ENCODE peak calls at places on chromosomes 12 and 14, in six cellular contexts. One of them, this sample, is unnamed.
A peak's percentile ranks its signal among the peaks of the same experiment; 100 is the strongest.

GRCh38 chr12:123266679-123267277 is 4.9 kb downstream of the CDK2AP1 start:
- DNase-seq in stomach: no peak
- DNase-seq in NCI-H2029: no peak
- DNase-seq in activated CD8-positive, alpha-beta memory T cell treated with anti-CD3 and anti-CD28 coated beads, Interleukin-2, amount 50 U/mL, for 4 hours: no peak
- DNase-seq in renal cortical epithelial cell: no peak
- DNase-seq in left cardiac atrium: no peak
- DNase-seq in this sample: no peak

GRCh38 chr12:14885718-14886201 is at the start of gene MGP:
- DNase-seq in stomach: no peak
- DNase-seq in NCI-H2029: no peak
- DNase-seq in activated CD8-positive, alpha-beta memory T cell treated with anti-CD3 and anti-CD28 coated beads, Interleukin-2, amount 50 U/mL, for 4 hours: no peak
- DNase-seq in renal cortical epithelial cell: no peak
- DNase-seq in left cardiac atrium: peak; percentile 63
- DNase-seq in this sample: no peak

GRCh38 chr14:48563465-48563864 is 888.1 kb upstream of the MDGA2 start:
- DNase-seq in stomach: no peak
- DNase-seq in NCI-H2029: no peak
- DNase-seq in activated CD8-positive, alpha-beta memory T cell treated with anti-CD3 and anti-CD28 coated beads, Interleukin-2, amount 50 U/mL, for 4 hours: no peak
- DNase-seq in renal cortical epithelial cell: peak; percentile 71
- DNase-seq in left cardiac atrium: no peak
- DNase-seq in this sample: no peak

GRCh38 chr12:69720748-69721147 is 17.9 kb upstream of the RAB3IP start:
- DNase-seq in stomach: no peak
- DNase-seq in NCI-H2029: no peak
- DNase-seq in activated CD8-positive, alpha-beta memory T cell treated with anti-CD3 and anti-CD28 coated beads, Interleukin-2, amount 50 U/mL, for 4 hours: no peak
- DNase-seq in renal cortical epithelial cell: no peak
- DNase-seq in left cardiac atrium: no peak
- DNase-seq in this sample: no peak

GRCh38 chr12:15875863-15876262 is 6.3 kb upstream of the STRAP start:
- DNase-seq in stomach: no peak
- DNase-seq in NCI-H2029: no peak
- DNase-seq in activated CD8-positive, alpha-beta memory T cell treated with anti-CD3 and anti-CD28 coated beads, Interleukin-2, amount 50 U/mL, for 4 hours: no peak
- DNase-seq in renal cortical epithelial cell: no peak
- DNase-seq in left cardiac atrium: no peak
- DNase-seq in this sample: no peak

GRCh38 chr12:41724216-41724615 is 420.5 kb downstream of the GXYLT1 start:
- DNase-seq in stomach: no peak
- DNase-seq in NCI-H2029: no peak
- DNase-seq in activated CD8-positive, alpha-beta memory T cell treated with anti-CD3 and anti-CD28 coated beads, Interleukin-2, amount 50 U/mL, for 4 hours: no peak
- DNase-seq in renal cortical epithelial cell: peak; percentile 27
- DNase-seq in left cardiac atrium: no peak
- DNase-seq in this sample: no peak

GRCh38 chr12:42372154-42372791 is 46.3 kb downstream of the PPHLN1 start:
- DNase-seq in stomach: no peak
- DNase-seq in NCI-H2029: peak; percentile 63
- DNase-seq in activated CD8-positive, alpha-beta memory T cell treated with anti-CD3 and anti-CD28 coated beads, Interleukin-2, amount 50 U/mL, for 4 hours: peak; percentile 18
- DNase-seq in renal cortical epithelial cell: peak; percentile 48
- DNase-seq in left cardiac atrium: no peak
- DNase-seq in this sample: no peak

GRCh38 chr12:68013181-68013580 is 23.9 kb downstream of the IFNG-AS1 start:
- DNase-seq in stomach: no peak
- DNase-seq in NCI-H2029: no peak
- DNase-seq in activated CD8-positive, alpha-beta memory T cell treated with anti-CD3 and anti-CD28 coated beads, Interleukin-2, amount 50 U/mL, for 4 hours: no peak
- DNase-seq in renal cortical epithelial cell: no peak
- DNase-seq in left cardiac atrium: no peak
- DNase-seq in this sample: no peak

GRCh38 chr12:16726879-16727278 is 120.9 kb upstream of the LMO3 start:
- DNase-seq in stomach: no peak
- DNase-seq in NCI-H2029: no peak
- DNase-seq in activated CD8-positive, alpha-beta memory T cell treated with anti-CD3 and anti-CD28 coated beads, Interleukin-2, amount 50 U/mL, for 4 hours: no peak
- DNase-seq in renal cortical epithelial cell: peak; percentile 24
- DNase-seq in left cardiac atrium: no peak
- DNase-seq in this sample: peak; percentile 2

GRCh38 chr12:6552140-6552551 is 3.7 kb downstream of the IFFO1 start:
- DNase-seq in stomach: no peak
- DNase-seq in NCI-H2029: no peak
- DNase-seq in activated CD8-positive, alpha-beta memory T cell treated with anti-CD3 and anti-CD28 coated beads, Interleukin-2, amount 50 U/mL, for 4 hours: no peak
- DNase-seq in renal cortical epithelial cell: no peak
- DNase-seq in left cardiac atrium: peak; percentile 75
- DNase-seq in this sample: no peak

GRCh38 chr12:2359725-2360629 is 307.2 kb downstream of the CACNA1C start:
- DNase-seq in stomach: no peak
- DNase-seq in NCI-H2029: no peak
- DNase-seq in activated CD8-positive, alpha-beta memory T cell treated with anti-CD3 and anti-CD28 coated beads, Interleukin-2, amount 50 U/mL, for 4 hours: no peak
- DNase-seq in renal cortical epithelial cell: no peak
- DNase-seq in left cardiac atrium: no peak
- DNase-seq in this sample: no peak

GRCh38 chr14:35875296-35875695 is 49.2 kb downstream of the BRMS1L start:
- DNase-seq in stomach: no peak
- DNase-seq in NCI-H2029: no peak
- DNase-seq in activated CD8-positive, alpha-beta memory T cell treated with anti-CD3 and anti-CD28 coated beads, Interleukin-2, amount 50 U/mL, for 4 hours: no peak
- DNase-seq in renal cortical epithelial cell: no peak
- DNase-seq in left cardiac atrium: no peak
- DNase-seq in this sample: no peak

GRCh38 chr12:62977419-62977818 is 42.5 kb upstream of the PPM1H start:
- DNase-seq in stomach: peak; percentile 40
- DNase-seq in NCI-H2029: peak; percentile 46
- DNase-seq in activated CD8-positive, alpha-beta memory T cell treated with anti-CD3 and anti-CD28 coated beads, Interleukin-2, amount 50 U/mL, for 4 hours: no peak
- DNase-seq in renal cortical epithelial cell: peak; percentile 71
- DNase-seq in left cardiac atrium: no peak
- DNase-seq in this sample: no peak

GRCh38 chr12:92561543-92561899 is 141.3 kb upstream of the PLEKHG7 start:
- DNase-seq in stomach: peak; percentile 73
- DNase-seq in NCI-H2029: peak; percentile 92
- DNase-seq in activated CD8-positive, alpha-beta memory T cell treated with anti-CD3 and anti-CD28 coated beads, Interleukin-2, amount 50 U/mL, for 4 hours: no peak
- DNase-seq in renal cortical epithelial cell: peak; percentile 86
- DNase-seq in left cardiac atrium: peak; percentile 49
- DNase-seq in this sample: peak; percentile 62

GRCh38 chr14:100417466-100417865 is 94.3 kb downstream of the SLC25A47 start:
- DNase-seq in stomach: peak; percentile 57
- DNase-seq in NCI-H2029: no peak
- DNase-seq in activated CD8-positive, alpha-beta memory T cell treated with anti-CD3 and anti-CD28 coated beads, Interleukin-2, amount 50 U/mL, for 4 hours: no peak
- DNase-seq in renal cortical epithelial cell: peak; percentile 93
- DNase-seq in left cardiac atrium: no peak
- DNase-seq in this sample: peak; percentile 82

GRCh38 chr12:1544991-1545700 is 49.2 kb downstream of the FBXL14 start:
- DNase-seq in stomach: no peak
- DNase-seq in NCI-H2029: no peak
- DNase-seq in activated CD8-positive, alpha-beta memory T cell treated with anti-CD3 and anti-CD28 coated beads, Interleukin-2, amount 50 U/mL, for 4 hours: no peak
- DNase-seq in renal cortical epithelial cell: no peak
- DNase-seq in left cardiac atrium: peak; percentile 40
- DNase-seq in this sample: no peak

GRCh38 chr12:89453579-89453978 is 71.0 kb downstream of the GALNT4 start:
- DNase-seq in stomach: no peak
- DNase-seq in NCI-H2029: no peak
- DNase-seq in activated CD8-positive, alpha-beta memory T cell treated with anti-CD3 and anti-CD28 coated beads, Interleukin-2, amount 50 U/mL, for 4 hours: no peak
- DNase-seq in renal cortical epithelial cell: peak; percentile 90
- DNase-seq in left cardiac atrium: no peak
- DNase-seq in this sample: no peak

GRCh38 chr12:107159384-107159900 is 66.1 kb upstream of the CRY1 start:
- DNase-seq in stomach: no peak
- DNase-seq in NCI-H2029: no peak
- DNase-seq in activated CD8-positive, alpha-beta memory T cell treated with anti-CD3 and anti-CD28 coated beads, Interleukin-2, amount 50 U/mL, for 4 hours: no peak
- DNase-seq in renal cortical epithelial cell: no peak
- DNase-seq in left cardiac atrium: no peak
- DNase-seq in this sample: no peak

GRCh38 chr12:48203192-48203591 is at the start of gene OR10AD1:
- DNase-seq in stomach: no peak
- DNase-seq in NCI-H2029: no peak
- DNase-seq in activated CD8-positive, alpha-beta memory T cell treated with anti-CD3 and anti-CD28 coated beads, Interleukin-2, amount 50 U/mL, for 4 hours: no peak
- DNase-seq in renal cortical epithelial cell: no peak
- DNase-seq in left cardiac atrium: no peak
- DNase-seq in this sample: no peak

GRCh38 chr12:116964740-116965090 is 54.0 kb downstream of the FBXW8 start:
- DNase-seq in stomach: no peak
- DNase-seq in NCI-H2029: peak; percentile 85
- DNase-seq in activated CD8-positive, alpha-beta memory T cell treated with anti-CD3 and anti-CD28 coated beads, Interleukin-2, amount 50 U/mL, for 4 hours: no peak
- DNase-seq in renal cortical epithelial cell: no peak
- DNase-seq in left cardiac atrium: no peak
- DNase-seq in this sample: no peak

GRCh38 chr14:81350344-81351096 is 49.6 kb downstream of the STON2 start:
- DNase-seq in stomach: no peak
- DNase-seq in NCI-H2029: no peak
- DNase-seq in activated CD8-positive, alpha-beta memory T cell treated with anti-CD3 and anti-CD28 coated beads, Interleukin-2, amount 50 U/mL, for 4 hours: no peak
- DNase-seq in renal cortical epithelial cell: peak; percentile 26
- DNase-seq in left cardiac atrium: no peak
- DNase-seq in this sample: no peak

GRCh38 chr14:99595034-99595433 is 9.0 kb downstream of the CCDC85C start:
- DNase-seq in stomach: no peak
- DNase-seq in NCI-H2029: no peak
- DNase-seq in activated CD8-positive, alpha-beta memory T cell treated with anti-CD3 and anti-CD28 coated beads, Interleukin-2, amount 50 U/mL, for 4 hours: no peak
- DNase-seq in renal cortical epithelial cell: no peak
- DNase-seq in left cardiac atrium: no peak
- DNase-seq in this sample: no peak

GRCh38 chr14:67456732-67457131 is 31.8 kb downstream of the TMEM229B start:
- DNase-seq in stomach: no peak
- DNase-seq in NCI-H2029: no peak
- DNase-seq in activated CD8-positive, alpha-beta memory T cell treated with anti-CD3 and anti-CD28 coated beads, Interleukin-2, amount 50 U/mL, for 4 hours: no peak
- DNase-seq in renal cortical epithelial cell: no peak
- DNase-seq in left cardiac atrium: no peak
- DNase-seq in this sample: no peak

GRCh38 chr14:60235440-60235839 is 13.6 kb upstream of the PPM1A start:
- DNase-seq in stomach: no peak
- DNase-seq in NCI-H2029: no peak
- DNase-seq in activated CD8-positive, alpha-beta memory T cell treated with anti-CD3 and anti-CD28 coated beads, Interleukin-2, amount 50 U/mL, for 4 hours: no peak
- DNase-seq in renal cortical epithelial cell: no peak
- DNase-seq in left cardiac atrium: no peak
- DNase-seq in this sample: no peak

GRCh38 chr12:111429760-111430417 is 24.2 kb downstream of the SH2B3 start:
- DNase-seq in stomach: no peak
- DNase-seq in NCI-H2029: no peak
- DNase-seq in activated CD8-positive, alpha-beta memory T cell treated with anti-CD3 and anti-CD28 coated beads, Interleukin-2, amount 50 U/mL, for 4 hours: peak; percentile 64
- DNase-seq in renal cortical epithelial cell: no peak
- DNase-seq in left cardiac atrium: no peak
- DNase-seq in this sample: no peak